ENCODE peak calls at places on chromosomes 5 and 9, in eight cellular contexts. W is fibroblast of villous mesenchyme, L is adrenal gland, O is upper lobe of right lung, G is cardiac muscle cell, X is neuronal stem cell, Q is trophoblast cell, I is AG04450. F is an unnamed sample.

GRCh38 chr5:76196886-76197489 is 113.8 kb downstream of the SV2C start:
- DNase-seq in W (no peak), I (no peak), G (no peak), X (no peak), Q (no peak), L (no peak), O (no peak), F (no peak)

GRCh38 chr5:136686192-136686872 is 321.0 kb upstream of the TRPC7 start:
- DNase-seq in O (no peak), W (peak; percentile 73), L (no peak), Q (peak; percentile 64), G (peak; percentile 54), X (no peak), I (no peak), F (no peak)

GRCh38 chr5:96961053-96961452 is 25.2 kb downstream of the LNPEP start:
- DNase-seq in W (peak; percentile 28), O (no peak), Q (no peak), L (no peak), X (no peak), G (peak; percentile 43), I (no peak), F (no peak)

GRCh38 chr5:52709171-52709925 is 78.4 kb upstream of the ITGA1 start:
- DNase-seq in Q (no peak), G (peak; percentile 26), O (no peak), X (no peak), W (peak; percentile 59), L (peak; percentile 19), I (no peak), F (no peak)

GRCh38 chr5:73379435-73379834 is 69.1 kb downstream of the FOXD1 start:
- DNase-seq in O (no peak), L (no peak), W (no peak), I (no peak), X (no peak), Q (no peak), G (no peak), F (no peak)

GRCh38 chr9:72542917-72543316 is 21.5 kb downstream of the TMC1 start:
- DNase-seq in W (peak; percentile 46), Q (no peak), G (no peak), I (no peak), X (no peak), O (no peak), L (no peak), F (no peak)

GRCh38 chr9:137724114-137724445 is 105.3 kb downstream of the EHMT1 start:
- DNase-seq in O (no peak), I (no peak), Q (peak; percentile 15), W (peak; percentile 44), G (peak; percentile 22), X (peak; percentile 17), L (no peak), F (no peak)

GRCh38 chr5:123474238-123474637 is 37.7 kb upstream of the CSNK1G3 start:
- DNase-seq in Q (no peak), W (no peak), G (no peak), I (no peak), O (no peak), X (no peak), L (no peak), F (no peak)

GRCh38 chr9:19631181-19631580 is 157.7 kb downstream of the SLC24A2 start:
- DNase-seq in O (no peak), G (no peak), L (no peak), I (no peak), X (no peak), W (no peak), Q (no peak), F (no peak)

GRCh38 chr5:15719784-15720183 is 219.8 kb downstream of the FBXL7 start:
- DNase-seq in O (no peak), W (no peak), L (peak; percentile 35), X (no peak), Q (no peak), I (no peak), G (peak; percentile 16), F (no peak)

GRCh38 chr5:37568018-37568753 is 189.1 kb downstream of the WDR70 start:
- DNase-seq in O (no peak), Q (no peak), G (no peak), X (no peak), W (no peak), L (no peak), I (no peak), F (no peak)

GRCh38 chr5:10648806-10649517 is 85.1 kb downstream of the ANKRD33B start:
- DNase-seq in G (no peak), X (no peak), I (no peak), O (no peak), W (no peak), Q (no peak), L (no peak), F (no peak)

GRCh38 chr5:10652606-10653005 is 88.7 kb downstream of the ANKRD33B start:
- DNase-seq in L (no peak), I (no peak), O (no peak), X (no peak), W (no peak), Q (no peak), G (no peak), F (no peak)

GRCh38 chr5:10647640-10648039 is 83.8 kb downstream of the ANKRD33B start:
- DNase-seq in G (no peak), Q (no peak), L (no peak), X (no peak), W (no peak), I (no peak), O (no peak), F (no peak)

GRCh38 chr5:10652151-10652550 is 88.3 kb downstream of the ANKRD33B start:
- DNase-seq in Q (no peak), G (no peak), W (no peak), L (no peak), O (no peak), I (no peak), X (no peak), F (no peak)

DNA sequence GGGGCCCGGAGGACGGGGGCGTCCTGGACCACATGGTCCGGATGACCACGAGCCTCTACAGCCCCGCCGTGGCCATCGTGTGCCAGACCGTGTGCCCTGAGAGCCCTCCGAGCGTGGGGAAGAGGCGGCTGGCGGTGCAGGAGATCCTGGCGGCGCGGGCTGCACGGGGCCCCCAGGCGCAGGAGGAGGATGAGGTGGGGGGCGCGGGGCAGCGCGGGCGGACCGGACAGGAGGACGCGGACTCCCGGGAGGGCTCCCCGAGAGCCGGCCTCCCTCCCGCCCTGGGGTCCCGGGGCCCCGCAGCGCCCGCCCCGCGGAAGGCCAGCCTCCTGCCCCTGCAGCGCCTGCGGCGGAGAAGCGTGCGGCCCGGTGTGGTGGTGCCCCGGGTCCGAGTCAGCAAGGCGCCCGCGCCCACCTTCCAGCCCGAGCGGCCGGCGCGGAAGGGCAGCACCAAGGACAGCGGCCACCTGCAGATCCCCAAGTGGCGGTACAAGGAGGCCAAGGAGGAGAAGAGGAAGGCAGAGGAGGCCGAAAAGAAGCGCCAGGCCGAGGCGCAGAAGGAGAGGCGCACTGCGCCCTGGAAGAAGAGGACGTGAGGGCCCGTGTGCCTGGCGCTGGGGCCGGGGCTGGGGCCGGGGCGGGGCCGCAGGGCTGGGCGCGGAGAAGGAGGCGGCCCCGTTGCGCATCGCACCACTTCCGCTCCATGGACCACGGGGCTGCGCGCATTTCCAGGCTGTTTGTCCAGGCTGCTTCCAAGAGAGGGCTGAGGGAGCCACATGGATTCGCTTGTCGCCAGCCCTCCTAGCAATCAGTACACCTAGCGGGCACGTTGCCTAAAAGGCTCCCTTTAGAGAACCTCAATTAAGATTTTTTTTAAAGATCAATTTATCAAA is 85.9 kb downstream of the ANKRD33B start:
- DNase-seq in G (peak; percentile 51), X (no peak), O (no peak), Q (peak; percentile 20), I (no peak), L (no peak), W (no peak), F (no peak)
- H3K4me3 ChIP-seq in G (no peak overlapping the region), X (no peak overlapping the region), O (no peak overlapping the region), Q (no peak overlapping the region), I (no peak overlapping the region), L (no peak overlapping the region), W (no peak overlapping the region), F (no peak overlapping the region)

GRCh38 chr5:138610468-138611294 is 35.5 kb upstream of the HSPA9 start:
- DNase-seq in O (no peak), X (no peak), Q (peak; percentile 6), L (no peak), G (peak; percentile 41), W (no peak), I (no peak), F (no peak)
- H3K4me3 ChIP-seq in O (no peak overlapping the region), X (peak overlapping the region; percentile 59), Q (peak overlapping the region; percentile 20), L (no peak overlapping the region), G (peak overlapping the region; percentile 32), W (peak overlapping the region; percentile 51), I (peak overlapping the region; percentile 43), F (peak overlapping the region; percentile 60)

GRCh38 chr5:78755822-78756429 is 107.4 kb upstream of the LHFPL2 start:
- DNase-seq in G (no peak), L (no peak), Q (peak; percentile 56), O (no peak), X (no peak), I (no peak), W (peak; percentile 48), F (no peak)

GRCh38 chr5:78758169-78758839 is 109.7 kb upstream of the LHFPL2 start:
- DNase-seq in W (peak; percentile 94), L (peak; percentile 21), X (no peak), O (no peak), Q (peak; percentile 47), G (no peak), I (peak; percentile 68), F (no peak)

GRCh38 chr5:78754655-78755054 is 106.1 kb upstream of the LHFPL2 start:
- DNase-seq in W (peak; percentile 45), I (no peak), Q (no peak), X (no peak), O (no peak), L (no peak), G (no peak), F (no peak)

GRCh38 chr5:78756853-78757252 is 108.3 kb upstream of the LHFPL2 start:
- DNase-seq in Q (no peak), L (no peak), W (no peak), O (no peak), I (no peak), G (no peak), X (no peak), F (no peak)

DNA sequence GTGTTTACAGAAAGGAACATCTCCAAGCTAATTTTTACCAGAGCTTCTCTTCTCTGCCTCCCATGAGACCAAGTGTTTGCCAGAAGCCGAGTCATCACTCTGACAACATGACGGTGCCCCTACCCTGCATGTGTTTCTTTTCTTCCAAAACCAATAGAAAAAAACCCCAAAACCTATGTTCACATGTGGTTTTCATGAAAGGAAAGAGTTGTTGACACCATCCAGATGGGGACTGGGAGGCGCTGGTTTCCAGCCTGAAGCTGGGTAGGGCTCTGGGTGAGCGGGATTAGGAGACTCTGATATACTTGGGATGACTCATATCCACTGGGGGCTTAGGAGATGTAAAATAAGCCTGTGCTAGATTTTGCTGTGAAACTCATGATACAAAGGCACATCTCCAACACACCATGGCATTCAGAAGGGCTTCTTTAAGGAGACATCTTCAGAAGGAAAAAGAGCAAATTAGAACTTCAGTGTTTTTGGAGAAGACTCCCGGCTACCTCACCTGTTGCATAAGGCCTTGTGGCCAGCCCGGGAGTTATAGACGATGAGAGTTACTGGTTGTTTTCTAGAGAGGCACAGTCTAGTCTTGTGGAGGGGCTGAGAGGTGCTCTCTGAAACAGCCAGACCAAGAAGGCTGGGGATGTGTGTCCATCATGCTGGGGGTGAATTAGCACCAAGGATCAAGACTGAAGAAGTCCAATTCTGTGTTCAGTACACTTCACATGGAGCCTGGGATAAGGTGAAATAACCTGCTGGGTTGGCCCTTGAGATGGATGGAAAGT is 108.9 kb upstream of the LHFPL2 start:
- DNase-seq in O (no peak), G (peak; percentile 72), W (peak; percentile 97), L (no peak), I (peak; percentile 61), Q (no peak), X (no peak), F (no peak)
- H3K4me3 ChIP-seq in O (no peak overlapping the region), G (no peak overlapping the region), W (no peak overlapping the region), L (no peak overlapping the region), I (no peak overlapping the region), Q (no peak overlapping the region), X (no peak overlapping the region), F (no peak overlapping the region)

GRCh38 chr9:91207481-91207888 is 154.2 kb downstream of the AUH start:
- DNase-seq in X (no peak), G (peak; percentile 72), W (peak; percentile 86), Q (peak; percentile 83), O (no peak), L (no peak), I (no peak), F (no peak)
- H3K4me3 ChIP-seq in X (no peak overlapping the region), G (no peak overlapping the region), W (no peak overlapping the region), Q (no peak overlapping the region), O (no peak overlapping the region), L (no peak overlapping the region), I (no peak overlapping the region), F (no peak overlapping the region)